ENCODE peak calls at places on chromosomes 12 and 14, in ten cellular contexts. U is tibial nerve; B is right lobe of liver; X is adrenal gland; W is lower lobe of right lung; K is PC-3; Y is endodermal cell; C is CD8-positive, alpha-beta memory T cell; H is A549; F is upper lobe of left lung. R is an unnamed sample. For H3K4me1, the result is how much of the 10 kb centered on the place peaks cover.

GRCh38 chr14:59321184-59321952 is 132.9 kb downstream of the DAAM1 start:
- DNase-seq in U (no peak), B (no peak), X (no peak), W (no peak), K (peak), Y (no peak), C (no peak), H (no peak), F (no peak), R (peak)

GRCh38 chr12:93151079-93151759 is 222.1 kb upstream of the EEA1 start:
- DNase-seq in U (no peak), B (no peak), X (no peak), W (no peak), K (no peak), Y (no peak), C (no peak), H (no peak), F (no peak), R (no peak)

GRCh38 chr12:76680940-76681339 is 83.0 kb upstream of the ZDHHC17 start:
- DNase-seq in U (no peak), B (no peak), X (no peak), W (no peak), K (no peak), Y (no peak), C (no peak), H (no peak), F (no peak), R (no peak)

GRCh38 chr12:31020385-31021166 is 53.1 kb upstream of the DDX11 start:
- DNase-seq in U (no peak), B (no peak), X (no peak), W (no peak), K (no peak), Y (peak), C (no peak), H (no peak), F (peak), R (no peak)

GRCh38 chr12:57838594-57839302 is 7.8 kb downstream of the CTDSP2 start:
- DNase-seq in U (no peak), B (no peak), X (no peak), W (no peak), K (no peak), Y (no peak), C (peak), H (no peak), F (no peak), R (no peak)

GRCh38 chr12:110289021-110289710 is 8.1 kb downstream of the ATP2A2 start:
- DNase-seq in U (no peak), B (no peak), X (no peak), W (no peak), K (no peak), Y (no peak), C (no peak), H (no peak), F (no peak), R (no peak)

GRCh38 chr14:105203057-105203494 is 22.0 kb upstream of the NUDT14 start:
- DNase-seq in U (peak), B (peak), X (peak), W (peak), K (peak), Y (peak), C (peak), H (peak), F (peak), R (peak)

GRCh38 chr12:15184484-15184883 is 36.7 kb downstream of the RERG start:
- DNase-seq in U (no peak), B (no peak), X (no peak), W (no peak), K (no peak), Y (no peak), C (no peak), H (no peak), F (no peak), R (no peak)

GRCh38 chr14:71324767-71325272 is 417.6 kb downstream of the PCNX1 start:
- DNase-seq in U (no peak), B (no peak), X (peak), W (no peak), K (no peak), Y (peak), C (peak), H (no peak), F (peak), R (no peak)

GRCh38 chr12:32583535-32583934 is 95.6 kb upstream of the DNM1L start:
- DNase-seq in U (no peak), B (no peak), X (no peak), W (no peak), K (peak), Y (no peak), C (no peak), H (no peak), F (no peak), R (peak)

GRCh38 chr12:13443498-13443897 is 247.0 kb downstream of the EMP1 start:
- DNase-seq in U (no peak), B (peak), X (no peak), W (no peak), K (no peak), Y (no peak), C (no peak), H (no peak), F (no peak), R (no peak)

GRCh38 chr14:90452366-90452765 is 55.5 kb downstream of the CALM1 start:
- DNase-seq in U (no peak), B (no peak), X (no peak), W (no peak), K (no peak), Y (no peak), C (no peak), H (no peak), F (no peak), R (no peak)
- H3K4me1 ChIP-seq in U (under half), B (under half), X (under half), W (under half), K (under half), Y (under half), C (under half), H (under half), F (under half), R (under half)

DNA sequence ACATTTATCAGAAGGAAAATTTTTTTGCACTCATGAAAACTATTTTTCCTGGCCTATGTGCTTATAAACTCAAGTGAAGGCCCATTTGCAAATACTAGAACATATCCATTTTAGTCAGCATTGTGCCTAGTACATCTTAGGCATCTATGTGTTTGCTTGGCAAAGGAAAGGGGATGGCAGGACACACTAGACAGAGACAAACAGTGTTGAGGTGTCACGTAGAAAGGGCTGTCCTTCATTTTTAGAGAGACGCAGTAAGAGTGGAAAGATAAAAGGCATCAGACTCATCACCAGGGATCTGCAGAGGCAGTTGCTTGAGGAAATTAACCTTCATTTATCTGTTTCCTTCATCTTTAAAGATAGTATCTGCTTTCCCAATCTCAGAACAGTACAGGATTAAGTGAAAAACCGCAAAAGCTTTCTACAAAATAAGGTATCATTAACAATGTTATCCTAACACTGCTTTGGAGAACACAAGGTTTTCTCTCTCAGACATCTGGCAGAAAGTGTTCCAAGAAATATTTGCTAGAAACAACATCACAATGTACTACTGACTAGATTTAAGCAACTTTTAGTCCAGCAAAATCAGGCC is 2.1 kb downstream of the YBX3 start:
- DNase-seq in U (no peak), B (no peak), X (peak), W (no peak), K (no peak), Y (no peak), C (no peak), H (no peak), F (no peak), R (no peak)
- H3K4me1 ChIP-seq in U (half or more), B (under half), X (under half), W (half or more), K (half or more), Y (under half), C (under half), H (half or more), F (half or more), R (under half)

GRCh38 chr12:45235087-45236025 is 19.5 kb downstream of the ANO6 start:
- DNase-seq in U (no peak), B (no peak), X (no peak), W (peak), K (peak), Y (peak), C (no peak), H (peak), F (peak), R (peak)

GRCh38 chr12:45232146-45232731 is 16.3 kb downstream of the ANO6 start:
- DNase-seq in U (no peak), B (no peak), X (no peak), W (no peak), K (no peak), Y (no peak), C (no peak), H (no peak), F (no peak), R (no peak)

GRCh38 chr12:45231515-45232145 is 15.7 kb downstream of the ANO6 start:
- DNase-seq in U (no peak), B (no peak), X (no peak), W (no peak), K (peak), Y (no peak), C (no peak), H (peak), F (no peak), R (no peak)

GRCh38 chr12:45232771-45233372 is 17.0 kb downstream of the ANO6 start:
- DNase-seq in U (no peak), B (no peak), X (peak), W (no peak), K (peak), Y (peak), C (no peak), H (peak), F (peak), R (peak)

DNA sequence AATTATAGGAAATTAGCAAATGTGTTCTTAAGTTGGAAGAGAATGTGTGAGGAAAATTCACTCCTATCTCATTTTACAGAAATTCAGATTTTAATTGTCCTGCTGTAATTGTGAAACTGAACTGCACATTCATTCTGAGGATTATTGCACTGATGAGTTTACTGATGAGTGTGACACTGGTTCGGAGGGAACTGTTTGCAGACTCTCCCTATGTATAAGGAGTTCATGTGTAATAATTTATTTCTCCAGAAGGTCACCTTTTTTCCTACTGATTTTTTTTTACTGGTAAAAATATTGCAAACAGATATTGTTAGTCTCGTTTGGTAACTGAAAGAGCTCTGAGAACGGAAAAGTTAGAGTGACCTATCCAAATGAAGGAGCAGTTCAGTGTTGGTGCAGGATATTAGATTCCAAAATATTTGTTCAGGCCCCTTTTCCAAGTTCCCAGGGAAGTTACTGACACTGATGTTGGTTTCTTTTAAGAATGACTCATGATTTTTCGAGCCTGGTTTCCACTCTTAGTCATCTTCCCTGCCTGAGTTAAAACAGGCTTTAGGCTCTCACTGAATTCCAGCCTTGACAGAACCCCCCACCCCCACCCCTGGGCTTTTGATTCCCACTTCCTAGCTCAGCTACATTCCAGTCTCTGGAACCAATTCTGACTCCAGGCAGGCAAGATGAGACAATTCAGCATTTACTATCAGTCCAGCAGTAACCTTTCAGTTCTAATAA is 18.4 kb downstream of the ANO6 start:
- DNase-seq in U (no peak), B (no peak), X (peak), W (no peak), K (peak), Y (peak), C (no peak), H (peak), F (no peak), R (peak)
- H3K4me1 ChIP-seq in U (under half), B (under half), X (under half), W (half or more), K (half or more), Y (under half), C (under half), H (half or more), F (under half), R (under half)

GRCh38 chr12:54052745-54053624 is 650 bp upstream of the HOXC4 start:
- DNase-seq in U (no peak), B (no peak), X (no peak), W (no peak), K (no peak), Y (peak), C (peak), H (no peak), F (no peak), R (peak)

GRCh38 chr12:54055522-54055921 is 1.9 kb downstream of the HOXC4 start:
- DNase-seq in U (no peak), B (no peak), X (no peak), W (no peak), K (no peak), Y (no peak), C (no peak), H (no peak), F (no peak), R (no peak)

GRCh38 chr12:54056110-54056509 is 2.5 kb downstream of the HOXC4 start:
- DNase-seq in U (no peak), B (no peak), X (no peak), W (no peak), K (no peak), Y (no peak), C (no peak), H (no peak), F (no peak), R (no peak)

GRCh38 chr12:54053625-54054441 is at the start of gene HOXC4:
- DNase-seq in U (no peak), B (no peak), X (no peak), W (no peak), K (no peak), Y (peak), C (peak), H (peak), F (no peak), R (peak)

GRCh38 chr12:54054442-54055332 is 1.1 kb downstream of the HOXC4 start:
- DNase-seq in U (no peak), B (no peak), X (no peak), W (no peak), K (no peak), Y (no peak), C (no peak), H (no peak), F (no peak), R (peak)
- H3K4me1 ChIP-seq in U (half or more), B (under half), X (under half), W (under half), K (under half), Y (under half), C (under half), H (under half), F (under half), R (under half)

GRCh38 chr14:92557544-92557912 is 43.9 kb downstream of the RIN3 start:
- DNase-seq in U (no peak), B (no peak), X (no peak), W (no peak), K (no peak), Y (no peak), C (no peak), H (no peak), F (no peak), R (no peak)
- H3K4me1 ChIP-seq in U (under half), B (under half), X (under half), W (under half), K (under half), Y (under half), C (under half), H (under half), F (under half), R (under half)

DNA sequence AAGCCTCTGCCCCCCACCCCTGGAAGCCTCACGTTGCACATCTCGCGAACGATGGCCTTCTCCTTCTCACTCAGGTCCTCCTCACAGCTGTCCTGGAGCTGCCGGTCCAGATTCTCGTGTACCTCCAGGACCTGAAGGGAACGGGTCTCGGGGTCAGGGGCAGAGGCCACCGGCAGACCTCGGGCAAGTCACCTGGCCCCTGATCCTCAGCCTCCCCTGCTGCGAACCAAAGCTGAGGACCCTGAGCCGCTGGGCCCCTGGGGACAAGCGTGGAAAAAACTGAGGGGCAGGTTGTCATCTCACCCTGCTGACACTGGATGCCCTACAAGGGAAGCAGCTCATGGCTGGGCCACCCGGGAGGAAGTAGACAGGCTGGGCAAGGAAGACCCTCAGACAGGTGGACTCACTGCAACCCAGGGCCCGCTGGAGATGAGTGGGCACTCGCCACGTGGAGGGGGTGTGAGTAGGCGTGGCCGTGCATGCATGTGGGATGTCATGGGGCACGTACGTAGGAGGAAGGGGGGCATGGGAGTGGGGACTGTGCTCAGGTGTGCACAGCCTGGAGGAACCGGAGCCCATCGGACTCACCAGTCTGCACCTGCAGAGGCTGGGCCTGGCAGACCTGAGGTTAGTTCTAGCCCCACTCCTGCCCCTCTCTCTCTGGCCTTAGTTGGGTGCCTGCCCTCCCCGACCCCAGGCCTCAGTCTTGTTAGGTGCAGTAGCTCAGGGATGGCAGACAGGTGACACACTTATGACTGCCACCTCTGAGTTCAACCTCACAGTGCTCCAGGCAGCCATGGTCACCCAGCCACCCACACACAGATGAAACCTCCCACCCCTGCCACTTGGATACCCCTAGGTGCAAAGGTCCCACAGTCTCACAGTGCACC is 35.2 kb downstream of the CCNK start:
- DNase-seq in U (peak), B (peak), X (no peak), W (no peak), K (no peak), Y (peak), C (no peak), H (no peak), F (peak), R (no peak)
- H3K4me1 ChIP-seq in U (under half), B (under half), X (under half), W (under half), K (under half), Y (under half), C (under half), H (under half), F (under half), R (under half)

DNA sequence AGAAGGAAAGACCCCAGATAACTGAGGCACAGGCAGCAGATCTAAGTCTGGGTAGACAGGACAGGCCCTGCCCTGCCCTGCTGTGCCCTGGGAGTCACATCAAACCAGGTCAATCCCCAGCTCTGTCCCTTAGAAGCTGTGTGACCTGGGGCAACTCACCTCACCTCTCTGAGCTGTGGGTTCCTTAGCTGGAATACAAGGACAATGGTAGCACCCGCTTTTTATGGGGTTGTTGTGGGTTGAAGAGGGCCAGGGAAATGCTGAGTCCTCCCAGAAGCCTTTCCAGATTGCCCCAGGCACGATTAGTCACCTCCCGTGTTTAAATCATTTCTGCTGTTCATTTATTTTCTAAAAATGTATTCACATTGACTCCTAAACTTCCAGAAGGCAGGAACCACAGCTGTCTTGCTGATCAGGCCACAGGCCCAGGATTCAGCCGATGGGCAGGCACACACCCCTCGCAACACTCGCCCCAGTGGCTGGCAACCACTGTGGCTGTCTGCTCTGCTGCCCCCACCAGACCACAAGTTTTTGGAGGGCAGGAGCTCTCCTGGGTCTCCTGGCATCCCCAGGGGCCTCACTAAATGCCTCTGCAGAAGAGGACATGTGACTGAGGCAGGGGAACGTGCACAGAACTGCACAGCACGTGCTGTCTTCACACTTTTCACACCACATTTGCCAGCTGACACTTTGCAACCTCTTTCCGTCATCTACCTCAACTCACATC is 3.0 kb downstream of the SELPLG start:
- DNase-seq in U (no peak), B (no peak), X (no peak), W (no peak), K (peak), Y (no peak), C (peak), H (no peak), F (no peak), R (peak)
- H3K4me1 ChIP-seq in U (under half), B (under half), X (under half), W (half or more), K (under half), Y (under half), C (half or more), H (under half), F (half or more), R (half or more)

DNA sequence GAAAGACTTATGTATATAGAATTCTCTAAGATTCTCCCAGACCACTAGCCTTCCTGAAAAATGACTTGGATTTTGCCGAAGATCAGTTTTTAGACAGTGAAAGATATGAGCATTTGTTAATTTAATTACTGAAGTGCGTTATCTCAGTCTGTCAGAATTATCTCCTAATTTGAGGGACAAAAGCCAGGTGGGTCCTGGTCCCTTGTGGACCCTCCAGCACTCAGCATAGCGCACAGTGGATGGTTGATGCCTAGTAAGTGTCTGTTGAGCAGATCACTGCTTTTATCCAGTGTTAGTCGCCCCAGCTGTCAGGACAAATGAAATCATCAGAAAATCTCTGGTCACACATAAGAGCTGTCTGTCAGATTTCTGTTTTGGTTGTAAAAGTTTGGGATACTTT is 80.4 kb downstream of the EML1 start:
- DNase-seq in U (no peak), B (no peak), X (no peak), W (no peak), K (no peak), Y (no peak), C (no peak), H (no peak), F (no peak), R (no peak)
- H3K4me1 ChIP-seq in U (under half), B (under half), X (under half), W (under half), K (under half), Y (under half), C (under half), H (under half), F (under half), R (under half)

DNA sequence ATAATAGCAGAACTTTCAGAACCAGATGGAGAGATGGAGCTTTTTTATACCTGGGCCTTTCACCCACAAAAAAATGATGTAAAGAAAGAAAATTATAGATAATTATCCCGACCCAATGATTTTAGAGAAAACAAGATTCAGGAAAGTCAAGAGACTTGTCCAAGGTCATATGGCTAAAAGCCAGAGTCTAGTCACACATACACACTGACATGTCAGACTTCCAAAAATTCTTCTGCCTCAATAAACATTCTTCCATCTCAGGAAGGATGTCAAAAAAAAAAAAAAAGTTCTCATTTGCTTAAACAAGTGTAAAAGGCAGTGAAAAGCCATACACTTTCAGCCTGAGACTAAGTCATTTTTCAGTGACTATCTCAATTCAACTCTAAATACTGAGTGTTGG is 116.0 kb downstream of the PRICKLE1 start:
- DNase-seq in U (no peak), B (no peak), X (no peak), W (no peak), K (peak), Y (no peak), C (no peak), H (no peak), F (no peak), R (no peak)
- H3K4me1 ChIP-seq in U (half or more), B (under half), X (under half), W (under half), K (under half), Y (under half), C (under half), H (under half), F (under half), R (under half)